ENCODE peak calls at places on chromosome 1, in nine cellular contexts. R, Z, F, I, C, K, E, S and J are unnamed samples.
A peak's percentile ranks its signal among the peaks of the same experiment; 100 is the strongest.

GRCh38 chr1:109185357-109185756 is 28.4 kb upstream of the SARS1 start:
- DNase-seq in R (no peak), Z (no peak), F (no peak), I (peak; percentile 26), C (no peak), K (no peak), E (no peak), S (no peak), J (no peak)

GRCh38 chr1:154151311-154151710 is 3.6 kb downstream of the NUP210L start:
- DNase-seq in R (no peak), Z (no peak), F (no peak), I (peak; percentile 74), C (no peak), K (no peak), E (no peak), S (no peak), J (no peak)

GRCh38 chr1:64624446-64624766 is 120.5 kb upstream of the RAVER2 start:
- DNase-seq in R (no peak), Z (no peak), F (no peak), I (peak; percentile 57), C (no peak), K (no peak), E (no peak), S (peak; percentile 67), J (no peak)

GRCh38 chr1:203534526-203534925 is 40.6 kb downstream of the OPTC start:
- DNase-seq in R (no peak), Z (no peak), F (no peak), I (peak; percentile 82), C (peak; percentile 77), K (no peak), E (peak; percentile 96), S (peak; percentile 58), J (no peak)

GRCh38 chr1:47594627-47595026 is 156.8 kb downstream of the FOXD2 start:
- DNase-seq in R (no peak), Z (no peak), F (no peak), I (no peak), C (no peak), K (no peak), E (no peak), S (no peak), J (no peak)

GRCh38 chr1:236457775-236458174 is 63.7 kb downstream of the EDARADD start:
- DNase-seq in R (peak; percentile 28), Z (no peak), F (no peak), I (no peak), C (no peak), K (no peak), E (no peak), S (no peak), J (no peak)

GRCh38 chr1:84643183-84643582 is 47.1 kb downstream of the SSX2IP start:
- DNase-seq in R (no peak), Z (no peak), F (no peak), I (no peak), C (no peak), K (no peak), E (no peak), S (no peak), J (no peak)

GRCh38 chr1:204714861-204715511 is 29.4 kb upstream of the LRRN2 start:
- DNase-seq in R (peak; percentile 55), Z (peak; percentile 12), F (no peak), I (no peak), C (no peak), K (peak; percentile 39), E (no peak), S (no peak), J (no peak)

GRCh38 chr1:234503193-234504050 is 24.4 kb upstream of the TARBP1 start:
- DNase-seq in R (no peak), Z (no peak), F (no peak), I (no peak), C (no peak), K (no peak), E (no peak), S (no peak), J (no peak)

GRCh38 chr1:239025997-239026694 is 360.2 kb upstream of the CHRM3 start:
- DNase-seq in R (no peak), Z (no peak), F (no peak), I (no peak), C (no peak), K (no peak), E (no peak), S (no peak), J (no peak)

GRCh38 chr1:223611939-223612338 is 53.6 kb downstream of the CAPN8 start:
- DNase-seq in R (no peak), Z (no peak), F (no peak), I (no peak), C (peak; percentile 35), K (no peak), E (no peak), S (no peak), J (no peak)

GRCh38 chr1:222040163-222040900 is 298.4 kb upstream of the DUSP10 start:
- DNase-seq in R (no peak), Z (no peak), F (no peak), I (no peak), C (no peak), K (no peak), E (no peak), S (no peak), J (no peak)

GRCh38 chr1:65189716-65190115 is 41.7 kb downstream of the AK4 start:
- DNase-seq in R (no peak), Z (no peak), F (no peak), I (no peak), C (no peak), K (no peak), E (no peak), S (no peak), J (no peak)

GRCh38 chr1:197269053-197269452 is 1.0 kb downstream of the CRB1 start:
- DNase-seq in R (no peak), Z (no peak), F (no peak), I (no peak), C (no peak), K (no peak), E (no peak), S (no peak), J (no peak)

GRCh38 chr1:16386454-16387113 is 19.5 kb downstream of the SZRD1 start:
- DNase-seq in R (peak; percentile 33), Z (no peak), F (no peak), I (peak; percentile 74), C (no peak), K (no peak), E (no peak), S (peak; percentile 20), J (no peak)

GRCh38 chr1:89820423-89821321 is at the start of gene LRRC8D:
- DNase-seq in R (peak; percentile 89), Z (peak; percentile 50), F (peak; percentile 52), I (peak; percentile 73), C (peak; percentile 87), K (peak; percentile 67), E (peak; percentile 66), S (no peak), J (peak; percentile 82)